ENCODE peak calls at places on chromosome X, in seven cellular contexts. C is tibial nerve; R is right lobe of liver; N is CD8-positive, alpha-beta T cell; B is psoas muscle; K is aorta; T is SK-N-SH. V is an unnamed sample.

GRCh38 chrX:15947648-15948317 is 93.2 kb upstream of the AP1S2 start:
- DNase-seq in C (no peak), R (no peak), N (no peak), B (no peak), K (no peak), T (no peak), V (no peak)

GRCh38 chrX:80816051-80816450 is 6.4 kb upstream of the BRWD3 start:
- DNase-seq in C (no peak), R (no peak), N (no peak), B (no peak), K (no peak), T (no peak), V (no peak)

GRCh38 chrX:24955372-24955771 is 60.4 kb downstream of the ARX start:
- DNase-seq in C (no peak), R (no peak), N (no peak), B (no peak), K (no peak), T (no peak), V (no peak)

GRCh38 chrX:9114245-9114644 is 80.3 kb upstream of the FAM9B start:
- DNase-seq in C (no peak), R (no peak), N (no peak), B (no peak), K (no peak), T (no peak), V (no peak)

GRCh38 chrX:41468647-41469323 is 21.6 kb downstream of the NYX start:
- DNase-seq in C (no peak), R (no peak), N (no peak), B (no peak), K (no peak), T (no peak), V (no peak)

GRCh38 chrX:104105863-104106262 is 6.5 kb upstream of the ZCCHC18 start:
- DNase-seq in C (no peak), R (no peak), N (no peak), B (no peak), K (no peak), T (no peak), V (no peak)

GRCh38 chrX:130647468-130647867 is 245.7 kb downstream of the RBMX2 start:
- DNase-seq in C (no peak), R (no peak), N (no peak), B (no peak), K (no peak), T (no peak), V (no peak)

GRCh38 chrX:22534643-22535042 is 261.9 kb downstream of the CBLL2 start:
- DNase-seq in C (no peak), R (no peak), N (no peak), B (peak; percentile 28), K (peak; percentile 60), T (no peak), V (no peak)

GRCh38 chrX:51776851-51777250 is 33.6 kb downstream of the GSPT2 start:
- DNase-seq in C (no peak), R (no peak), N (no peak), B (no peak), K (no peak), T (no peak), V (no peak)

GRCh38 chrX:40095588-40096394 is 2.0 kb downstream of the BCOR start:
- DNase-seq in C (no peak), R (peak; percentile 59), N (peak; percentile 20), B (no peak), K (no peak), T (peak; percentile 44), V (no peak)

GRCh38 chrX:114800719-114801118 is 216.7 kb downstream of the IL13RA2 start:
- DNase-seq in C (no peak), R (no peak), N (no peak), B (no peak), K (no peak), T (no peak), V (no peak)

GRCh38 chrX:40366661-40367060 is 214.1 kb upstream of the ATP6AP2 start:
- DNase-seq in C (no peak), R (no peak), N (no peak), B (no peak), K (no peak), T (no peak), V (no peak)

GRCh38 chrX:39969099-39969825 is 128.5 kb downstream of the BCOR start:
- DNase-seq in C (no peak), R (no peak), N (peak; percentile 39), B (no peak), K (no peak), T (no peak), V (no peak)

GRCh38 chrX:13283968-13284914 is 35.6 kb downstream of the ATXN3L start:
- DNase-seq in C (no peak), R (no peak), N (no peak), B (no peak), K (no peak), T (no peak), V (no peak)

GRCh38 chrX:100980608-100981497 is 11.3 kb downstream of the ARL13A start:
- DNase-seq in C (no peak), R (no peak), N (no peak), B (peak; percentile 31), K (peak; percentile 75), T (no peak), V (no peak)

GRCh38 chrX:39497717-39498265 is 600.0 kb downstream of the BCOR start:
- DNase-seq in C (no peak), R (no peak), N (no peak), B (no peak), K (no peak), T (no peak), V (no peak)

GRCh38 chrX:1486749-1487361 is 34.1 kb upstream of the ASMTL start:
- DNase-seq in C (no peak), R (peak; percentile 68), N (peak; percentile 7), B (peak; percentile 28), K (peak; percentile 72), T (no peak), V (no peak)

GRCh38 chrX:38347136-38347535 is 5.3 kb upstream of the OTC start:
- DNase-seq in C (no peak), R (no peak), N (no peak), B (no peak), K (no peak), T (no peak), V (no peak)

GRCh38 chrX:135977611-135978010 is 3.8 kb upstream of the MMGT1 start:
- DNase-seq in C (no peak), R (no peak), N (no peak), B (no peak), K (no peak), T (no peak), V (peak; percentile 8)

GRCh38 chrX:128020701-128021100 is 31.5 kb downstream of the ACTRT1 start:
- DNase-seq in C (no peak), R (no peak), N (no peak), B (no peak), K (no peak), T (no peak), V (no peak)

GRCh38 chrX:43586855-43587254 is 69.2 kb upstream of the MAOA start:
- DNase-seq in C (no peak), R (no peak), N (no peak), B (no peak), K (no peak), T (no peak), V (no peak)

GRCh38 chrX:43585922-43586321 is 70.2 kb upstream of the MAOA start:
- DNase-seq in C (no peak), R (no peak), N (no peak), B (no peak), K (no peak), T (no peak), V (no peak)

GRCh38 chrX:43592597-43592996 is 63.5 kb upstream of the MAOA start:
- DNase-seq in C (no peak), R (no peak), N (no peak), B (no peak), K (no peak), T (no peak), V (no peak)

DNA sequence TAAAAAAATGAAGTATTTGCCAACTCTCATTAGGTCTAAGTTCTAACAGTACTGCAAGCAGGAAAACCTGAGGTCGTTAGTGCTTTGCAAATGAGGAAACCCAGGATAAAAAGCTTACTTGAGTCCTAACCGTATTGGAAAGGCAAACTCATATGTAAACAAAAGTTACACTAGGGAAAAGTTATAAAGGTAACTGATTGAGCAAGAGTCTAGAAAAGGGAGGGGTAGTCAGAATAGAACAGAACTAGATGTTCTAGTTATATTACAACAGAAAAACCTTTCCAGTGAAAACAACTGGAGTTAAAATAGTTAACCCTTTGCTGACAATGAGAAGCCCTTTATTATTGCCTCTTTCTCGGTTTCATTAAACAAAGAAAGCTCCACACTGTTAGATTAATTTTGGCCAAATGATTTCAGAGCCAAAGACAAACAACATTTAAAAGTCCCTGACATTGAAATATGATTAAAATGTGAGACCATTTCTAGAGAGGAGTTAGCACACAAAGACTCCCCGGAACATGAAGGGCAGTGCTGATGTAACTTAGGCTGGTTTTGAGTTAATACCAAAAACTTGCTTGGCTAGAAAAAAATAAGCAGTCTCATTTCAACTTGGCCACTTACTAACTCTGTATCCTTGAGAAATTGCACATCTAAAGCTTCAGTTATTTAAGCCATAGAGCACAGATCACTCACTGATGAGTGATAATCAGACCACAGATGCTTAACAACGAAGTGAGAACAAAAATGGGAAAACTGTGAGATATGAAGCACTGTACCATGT is 66.2 kb upstream of the MAOA start:
- DNase-seq in C (no peak), R (no peak), N (no peak), B (no peak), K (no peak), T (no peak), V (no peak)
- H3K27me3 ChIP-seq in C (no peaks in the 10 kb centered on the region), R (no peaks in the 10 kb centered on the region), N (no peaks in the 10 kb centered on the region), B (no peaks in the 10 kb centered on the region), K (no peaks in the 10 kb centered on the region), T (no peaks in the 10 kb centered on the region), V (no peaks in the 10 kb centered on the region)

DNA sequence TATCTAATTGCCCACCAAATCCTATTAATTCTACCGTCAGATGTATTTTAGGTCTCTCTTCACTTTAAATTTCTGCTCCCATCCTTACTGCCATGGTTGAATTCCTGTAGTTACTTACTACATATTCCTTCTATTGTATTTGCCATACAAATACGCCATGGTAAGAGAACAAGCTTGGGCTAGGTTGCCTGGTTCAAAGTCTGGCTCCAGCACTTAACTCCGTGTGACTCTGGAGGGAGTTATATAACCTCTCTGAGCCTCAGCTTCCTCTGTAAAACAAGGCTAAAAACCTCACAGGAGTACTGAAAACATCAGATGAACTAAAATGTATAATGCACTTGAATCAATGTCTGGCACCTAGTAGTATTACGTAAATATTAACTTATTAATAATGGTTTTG is 260.3 kb upstream of the RPS6KA3 start:
- DNase-seq in C (no peak), R (no peak), N (no peak), B (no peak), K (no peak), T (no peak), V (no peak)
- H3K27me3 ChIP-seq in C (no peaks in the 10 kb centered on the region), R (peaks cover 5% of the 10 kb centered on the region), N (no peaks in the 10 kb centered on the region), B (no peaks in the 10 kb centered on the region), K (no peaks in the 10 kb centered on the region), T (no peaks in the 10 kb centered on the region), V (peaks cover 4% of the 10 kb centered on the region)

DNA sequence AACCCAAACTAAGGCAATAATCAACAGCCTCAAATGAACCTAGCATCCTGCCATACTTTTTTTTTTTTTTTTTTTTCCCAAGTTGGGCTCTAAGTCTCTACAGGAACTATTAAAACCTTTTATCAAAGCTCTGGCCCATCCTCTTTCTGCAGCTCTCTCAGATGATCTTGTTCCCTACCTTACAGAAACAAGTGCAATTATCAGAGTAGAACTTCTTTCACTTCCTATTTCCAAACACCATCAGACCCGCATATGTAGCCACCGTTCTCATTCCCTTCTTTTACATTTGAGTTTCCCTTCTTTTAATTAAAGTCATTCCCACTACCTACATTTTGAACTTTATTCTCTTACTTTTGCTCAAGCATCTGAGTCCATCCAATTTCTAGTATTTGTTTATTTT is 690.6 kb downstream of the DMD start:
- DNase-seq in C (no peak), R (no peak), N (no peak), B (no peak), K (no peak), T (no peak), V (no peak)
- H3K27me3 ChIP-seq in C (no peaks in the 10 kb centered on the region), R (no peaks in the 10 kb centered on the region), N (no peaks in the 10 kb centered on the region), B (no peaks in the 10 kb centered on the region), K (no peaks in the 10 kb centered on the region), T (no peaks in the 10 kb centered on the region), V (no peaks in the 10 kb centered on the region)

GRCh38 chrX:53318766-53319353 is 37.5 kb upstream of the IQSEC2 start:
- DNase-seq in C (no peak), R (no peak), N (no peak), B (no peak), K (no peak), T (no peak), V (no peak)
- H3K27me3 ChIP-seq in C (no peaks in the 10 kb centered on the region), R (no peaks in the 10 kb centered on the region), N (peaks cover 7% of the 10 kb centered on the region), B (no peaks in the 10 kb centered on the region), K (no peaks in the 10 kb centered on the region), T (peaks cover 37% of the 10 kb centered on the region), V (peaks cover 12% of the 10 kb centered on the region)

V was measured in CD4-positive, CD25-positive, alpha-beta regulatory T cell.